ENCODE peak calls at places on chromosome 14, in six cellular contexts. X, E, O, F, U and I are unnamed samples.

GRCh38 chr14:73149753-73150152 is 13.4 kb downstream of the PSEN1 start:
- DNase-seq in F (no peak), X (no peak), O (no peak), E (no peak), U (no peak), I (no peak)

GRCh38 chr14:53814371-53814770 is 142.3 kb downstream of the BMP4 start:
- DNase-seq in X (no peak), U (no peak), E (no peak), F (no peak), O (no peak), I (no peak)

GRCh38 chr14:102581193-102581592 is 11.3 kb upstream of the RCOR1 start:
- DNase-seq in E (no peak), U (no peak), X (no peak), F (no peak), O (no peak), I (no peak)

GRCh38 chr14:86799244-86799647 is 1193.7 kb downstream of the GALC start:
- DNase-seq in U (no peak), O (no peak), E (peak; percentile 89), X (no peak), F (no peak), I (no peak)

GRCh38 chr14:54627325-54627717 is 60.4 kb downstream of the SAMD4A start:
- DNase-seq in E (no peak), U (no peak), X (no peak), F (peak; percentile 30), O (no peak), I (peak; percentile 42)

GRCh38 chr14:61601923-61602732 is 93.2 kb upstream of the HIF1A start:
- DNase-seq in X (no peak), U (no peak), E (no peak), O (no peak), F (no peak), I (no peak)

GRCh38 chr14:83874662-83875061 is 1655.3 kb upstream of the FLRT2 start:
- DNase-seq in U (no peak), E (no peak), X (no peak), O (no peak), F (no peak), I (no peak)

GRCh38 chr14:80681651-80682050 is 259.9 kb downstream of the CEP128 start:
- DNase-seq in X (no peak), F (no peak), U (no peak), E (peak; percentile 22), O (no peak), I (no peak)

GRCh38 chr14:50333010-50333409 is 20.9 kb downstream of the DMAC2L start:
- DNase-seq in X (no peak), O (no peak), U (no peak), E (peak; percentile 95), F (no peak), I (no peak)

GRCh38 chr14:49621114-49621881 is 699 bp downstream of the MGAT2 start:
- DNase-seq in X (peak; percentile 81), O (peak; percentile 60), F (peak; percentile 65), E (no peak), U (peak; percentile 40), I (peak; percentile 57)